ENCODE peak calls at places on chromosomes 5 and 9, in nine cellular contexts. Q is neural progenitor cell, I is NB4, L is adipocyte, M is lower lobe of right lung, P is A673, W is MM.1S, D is choroid plexus epithelial cell, Z is aorta. O is an unnamed sample.

GRCh38 chr9:17600962-17601593 is 22.2 kb downstream of the SH3GL2 start:
- DNase-seq in Q (no peak), L (peak; percentile 73), D (peak; percentile 33), M (no peak), P (peak; percentile 2), W (no peak), Z (no peak), I (peak; percentile 73), O (no peak)

GRCh38 chr5:10272053-10272869 is 22.2 kb downstream of the CCT5 start:
- DNase-seq in I (no peak), Z (no peak), D (no peak), L (no peak), W (no peak), Q (no peak), P (no peak), M (no peak), O (no peak)

GRCh38 chr5:67605730-67606585 is 409.4 kb upstream of the CD180 start:
- DNase-seq in I (no peak), Z (no peak), P (no peak), L (no peak), Q (no peak), W (no peak), D (no peak), M (no peak), O (no peak)

GRCh38 chr5:176621661-176622079 is 8.7 kb downstream of the SNCB start:
- DNase-seq in Z (no peak), P (no peak), W (no peak), Q (no peak), M (no peak), I (peak; percentile 36), L (no peak), D (peak; percentile 61), O (no peak)

GRCh38 chr9:127976498-127976897 is 4.3 kb downstream of the EEIG1 start:
- DNase-seq in W (no peak), I (no peak), Z (no peak), M (peak; percentile 78), L (no peak), D (no peak), P (no peak), Q (no peak), O (no peak)

GRCh38 chr9:36721846-36722588 is 149.3 kb downstream of the MELK start:
- DNase-seq in Q (no peak), P (peak; percentile 21), I (no peak), L (no peak), Z (no peak), D (peak; percentile 52), W (no peak), M (peak; percentile 58), O (no peak)

GRCh38 chr9:5949103-5949699 is 58.5 kb downstream of the MLANA start:
- DNase-seq in P (peak; percentile 30), I (peak; percentile 74), W (peak; percentile 45), L (peak; percentile 30), M (no peak), Q (no peak), Z (no peak), D (peak; percentile 16), O (peak; percentile 28)

GRCh38 chr5:10577371-10578291 is 13.8 kb downstream of the ANKRD33B start:
- DNase-seq in M (no peak), D (no peak), I (no peak), L (no peak), W (no peak), P (no peak), Q (no peak), Z (peak; percentile 73), O (peak; percentile 46)

GRCh38 chr5:108472237-108472636 is 90.3 kb upstream of the FBXL17 start:
- DNase-seq in Q (no peak), P (no peak), Z (no peak), I (no peak), L (no peak), W (no peak), M (no peak), D (peak; percentile 21), O (no peak)

DNA sequence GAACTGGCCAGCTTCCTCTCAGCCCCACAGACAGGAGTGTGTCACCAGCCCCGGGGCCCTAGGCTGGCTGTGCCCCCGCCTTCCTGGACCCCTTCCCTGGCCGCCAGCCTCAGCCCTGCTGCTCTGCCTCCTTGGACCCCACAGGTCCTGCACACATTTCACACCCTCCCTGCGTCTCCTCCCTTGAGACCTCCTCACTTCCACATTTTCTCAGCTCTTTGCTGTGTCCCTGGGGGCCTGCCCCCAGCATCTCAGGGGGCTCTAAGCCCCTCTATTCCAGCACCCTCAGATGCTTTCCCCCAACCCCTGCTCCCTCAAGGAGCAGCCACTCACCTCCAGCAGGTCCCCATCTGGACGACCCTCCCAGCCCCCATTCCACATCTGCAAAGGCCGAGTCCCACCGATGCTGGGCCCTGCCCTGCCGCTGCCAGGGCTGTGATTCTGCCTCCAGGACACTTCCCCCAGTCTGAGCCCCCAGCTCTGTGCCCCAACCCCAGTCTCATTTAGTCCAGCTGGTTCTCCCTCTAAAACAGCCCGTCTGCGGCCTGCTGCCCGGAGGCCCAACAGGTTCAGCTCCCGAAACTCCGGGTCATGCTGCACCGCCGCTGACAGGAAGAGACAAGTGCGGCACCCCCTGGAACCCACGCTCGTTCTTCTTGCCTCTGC is 4.2 kb downstream of the SLC34A3 start:
- DNase-seq in L (no peak), P (no peak), I (peak; percentile 87), M (no peak), D (no peak), Z (no peak), W (no peak), Q (no peak), O (no peak)
- H3K4me3 ChIP-seq in L (no peak overlapping the region), P (no peak overlapping the region), I (no peak overlapping the region), M (no peak overlapping the region), D (no peak overlapping the region), Z (no peak overlapping the region), W (no peak overlapping the region), Q (no peak overlapping the region), O (no peak overlapping the region)

GRCh38 chr9:135695036-135695435 is 4.2 kb downstream of the SOHLH1 start:
- DNase-seq in L (no peak), Z (no peak), D (no peak), I (no peak), Q (no peak), M (no peak), W (no peak), P (no peak), O (no peak)

GRCh38 chr9:135696446-135696845 is 2.8 kb downstream of the SOHLH1 start:
- DNase-seq in Z (no peak), W (no peak), M (no peak), L (no peak), D (no peak), P (no peak), Q (no peak), I (no peak), O (no peak)

GRCh38 chr9:135697226-135697625 is 2.1 kb downstream of the SOHLH1 start:
- DNase-seq in W (no peak), D (no peak), M (no peak), Z (no peak), L (no peak), Q (no peak), I (no peak), P (no peak), O (no peak)

GRCh38 chr9:135693771-135694170 is 5.5 kb downstream of the SOHLH1 start:
- DNase-seq in P (no peak), Z (no peak), D (no peak), I (no peak), W (no peak), Q (no peak), L (no peak), M (no peak), O (no peak)

GRCh38 chr9:135695642-135696041 is 3.6 kb downstream of the SOHLH1 start:
- DNase-seq in M (no peak), D (no peak), W (no peak), P (no peak), Z (no peak), Q (no peak), L (no peak), I (no peak), O (no peak)
- H3K4me3 ChIP-seq in M (no peak overlapping the region), D (no peak overlapping the region), W (no peak overlapping the region), P (no peak overlapping the region), Z (no peak overlapping the region), Q (no peak overlapping the region), L (no peak overlapping the region), I (no peak overlapping the region), O (no peak overlapping the region)

DNA sequence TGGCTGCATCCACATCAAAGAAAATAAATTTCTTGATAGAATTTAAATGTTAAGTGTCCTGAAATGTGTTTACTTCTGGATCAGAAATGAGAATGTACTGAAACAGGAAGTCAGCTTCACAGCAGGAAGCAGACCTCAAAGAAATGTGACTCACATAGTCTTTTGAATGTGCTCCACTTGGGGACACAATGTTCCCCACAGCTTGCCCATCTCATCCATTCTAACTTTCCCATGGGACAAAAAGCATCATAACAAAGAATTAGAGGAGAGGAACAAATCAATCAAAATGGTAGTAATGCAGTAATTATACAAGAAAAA is 85.7 kb downstream of the GRAMD2B start:
- DNase-seq in Q (no peak), I (peak; percentile 85), L (peak; percentile 39), Z (no peak), M (no peak), P (peak; percentile 67), D (peak; percentile 96), W (peak; percentile 19), O (peak; percentile 52)
- H3K4me3 ChIP-seq in Q (no peak overlapping the region), I (peak overlapping the region; percentile 43), L (peak overlapping the region; percentile 28), Z (no peak overlapping the region), M (no peak overlapping the region), P (no peak overlapping the region), D (no peak overlapping the region), W (no peak overlapping the region), O (peak overlapping the region; percentile 3)

GRCh38 chr5:179768326-179769085 is 25.3 kb upstream of the LTC4S start:
- DNase-seq in W (no peak), L (no peak), I (no peak), Z (no peak), P (no peak), D (no peak), Q (peak; percentile 37), M (no peak), O (no peak)

GRCh38 chr5:179766726-179767455 is 26.9 kb upstream of the LTC4S start:
- DNase-seq in P (no peak), Q (no peak), L (no peak), Z (no peak), I (no peak), W (no peak), D (no peak), M (no peak), O (no peak)

GRCh38 chr5:179763215-179763945 is 30.4 kb upstream of the LTC4S start:
- DNase-seq in L (peak; percentile 89), M (peak; percentile 60), Z (peak; percentile 78), W (peak; percentile 55), D (peak; percentile 88), P (peak; percentile 75), I (peak; percentile 77), Q (peak; percentile 82), O (peak; percentile 85)

GRCh38 chr5:179765400-179765799 is 28.4 kb upstream of the LTC4S start:
- DNase-seq in P (peak; percentile 73), W (no peak), D (peak; percentile 89), Q (no peak), Z (peak; percentile 84), L (peak; percentile 78), M (no peak), I (peak; percentile 87), O (no peak)

DNA sequence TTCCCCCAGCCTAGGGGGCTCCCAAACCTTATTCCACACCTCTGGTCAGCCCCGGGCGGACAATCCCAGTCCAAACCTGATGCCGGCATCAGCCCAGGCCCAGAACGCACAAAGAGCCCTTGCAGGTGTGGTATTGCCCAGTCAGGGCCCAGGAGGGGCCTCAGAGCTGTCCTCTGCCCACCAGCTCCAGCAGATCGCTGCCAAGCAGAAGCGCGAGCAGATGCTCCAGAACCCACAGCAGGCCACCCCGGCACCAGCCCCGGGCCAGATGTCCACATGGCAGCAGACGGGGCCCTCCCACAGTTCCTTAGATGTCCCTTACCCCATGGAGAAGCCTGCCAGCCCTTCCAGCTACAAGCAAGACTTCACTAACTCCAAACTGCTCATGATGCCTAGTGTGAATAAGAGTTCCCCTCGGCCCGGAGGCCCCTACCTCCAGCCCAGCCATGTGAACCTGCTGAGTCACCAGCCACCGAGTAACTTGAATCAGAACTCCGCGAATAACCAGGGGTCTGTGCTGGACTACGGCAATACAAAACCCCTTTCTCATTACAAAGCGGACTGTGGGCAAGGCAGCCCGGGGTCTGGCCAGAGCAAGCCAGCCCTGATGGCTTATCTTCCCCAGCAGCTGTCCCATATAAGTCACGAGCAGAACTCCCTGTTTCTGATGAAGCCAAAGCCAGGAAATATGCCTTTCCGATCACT is 27.6 kb upstream of the LTC4S start:
- DNase-seq in W (no peak), I (peak; percentile 75), Z (peak; percentile 61), Q (no peak), P (no peak), M (no peak), L (peak; percentile 70), D (peak; percentile 66), O (no peak)
- H3K4me3 ChIP-seq in W (no peak overlapping the region), I (no peak overlapping the region), Z (no peak overlapping the region), Q (no peak overlapping the region), P (no peak overlapping the region), M (no peak overlapping the region), L (no peak overlapping the region), D (no peak overlapping the region), O (no peak overlapping the region)